ENCODE peak calls at places on chromosomes 2 and 18, in five cellular contexts. Q is NCI-H1092 treated with DMSO at 0.1 percent for 48 hours, G is RWPE1, E is neural progenitor cell, W is glutamatergic neuron. K is an unnamed sample.

GRCh38 chr2:160028431-160029269 is 33.8 kb downstream of the PLA2R1 start:
- DNase-seq in Q (no peak), W (no peak), E (no peak), G (no peak), K (no peak)

GRCh38 chr2:150282821-150283309 is 204.6 kb downstream of the RND3 start:
- DNase-seq in Q (no peak), G (no peak), W (no peak), E (no peak), K (no peak)

GRCh38 chr2:43758738-43759137 is 15.1 kb upstream of the DYNC2LI1 start:
- DNase-seq in E (no peak), G (no peak), Q (no peak), W (no peak), K (no peak)

GRCh38 chr18:8870528-8870927 is 165.2 kb downstream of the MTCL1 start:
- DNase-seq in G (peak; percentile 25), W (no peak), Q (no peak), E (no peak), K (no peak)

GRCh38 chr2:96163768-96164429 is 18.7 kb upstream of the DUSP2 start:
- DNase-seq in W (no peak), Q (no peak), E (no peak), G (no peak), K (peak; percentile 60)

GRCh38 chr2:196607073-196607472 is 32.4 kb upstream of the CCDC150 start:
- DNase-seq in W (no peak), G (no peak), Q (peak; percentile 59), E (no peak), K (no peak)

GRCh38 chr2:142582317-142582716 is 295.1 kb upstream of the KYNU start:
- DNase-seq in W (no peak), G (no peak), Q (no peak), E (no peak), K (no peak)

GRCh38 chr2:227623225-227623624 is 5.9 kb downstream of the SCYGR4 start:
- DNase-seq in G (peak; percentile 13), E (no peak), Q (no peak), W (no peak), K (no peak)

GRCh38 chr2:207823865-207824264 is 54.2 kb upstream of the FZD5 start:
- DNase-seq in E (no peak), G (no peak), W (no peak), Q (no peak), K (no peak)

GRCh38 chr2:179263460-179264237 is 983 bp downstream of the SESTD1 start:
- DNase-seq in G (no peak), E (peak; percentile 48), Q (peak; percentile 50), W (peak; percentile 73), K (no peak)

GRCh38 chr2:127659408-127660290 is 13.7 kb downstream of the GPR17 start:
- DNase-seq in E (no peak), G (no peak), W (peak; percentile 4), Q (no peak), K (no peak)

GRCh38 chr2:136394136-136395060 is 276.4 kb upstream of the CXCR4 start:
- DNase-seq in E (no peak), G (no peak), W (no peak), Q (no peak), K (no peak)

GRCh38 chr2:184560603-184561002 is 37.7 kb upstream of the ZNF804A start:
- DNase-seq in G (no peak), E (no peak), W (no peak), Q (no peak), K (no peak)

GRCh38 chr2:219060821-219061791 is at the start of gene IHH:
- DNase-seq in Q (no peak), G (no peak), W (peak; percentile 42), E (peak; percentile 58), K (no peak)

GRCh38 chr2:128413718-128414341 is 95.2 kb upstream of the HS6ST1 start:
- DNase-seq in W (no peak), E (no peak), Q (peak; percentile 4), G (no peak), K (no peak)

GRCh38 chr2:55989405-55989804 is 65.8 kb upstream of the EFEMP1 start:
- DNase-seq in G (no peak), Q (no peak), W (no peak), E (no peak), K (no peak)

GRCh38 chr2:110867078-110867477 is 134.7 kb downstream of the ACOXL start:
- DNase-seq in W (no peak), E (no peak), G (no peak), Q (no peak), K (no peak)

GRCh38 chr2:229089806-229090205 is 181.3 kb downstream of the PID1 start:
- DNase-seq in Q (no peak), E (no peak), W (no peak), G (no peak), K (no peak)

GRCh38 chr2:47007221-47007825 is 91.7 kb upstream of the MCFD2 start:
- DNase-seq in Q (peak; percentile 51), G (no peak), E (no peak), W (no peak), K (no peak)

GRCh38 chr18:9575558-9575957 is 38.8 kb downstream of the PPP4R1 start:
- DNase-seq in E (peak; percentile 73), G (peak; percentile 72), Q (peak; percentile 18), W (peak; percentile 56), K (no peak)

GRCh38 chr2:240390091-240391073 is 45.1 kb upstream of the GPC1 start:
- DNase-seq in W (peak; percentile 50), Q (no peak), E (no peak), G (no peak), K (no peak)

GRCh38 chr2:206328979-206329378 is 54.5 kb downstream of the ZDBF2 start:
- DNase-seq in Q (no peak), G (no peak), W (no peak), E (peak; percentile 29), K (no peak)

GRCh38 chr2:72915907-72916742 is 1.2 kb upstream of the EMX1 start:
- DNase-seq in G (peak; percentile 55), W (peak; percentile 75), E (peak; percentile 94), Q (no peak), K (peak; percentile 29)

GRCh38 chr2:197140045-197140444 is 170.5 kb downstream of the ANKRD44 start:
- DNase-seq in E (no peak), G (no peak), Q (no peak), W (no peak), K (no peak)

GRCh38 chr2:75632091-75632704 is 14.4 kb upstream of the MRPL19 start:
- DNase-seq in E (no peak), W (no peak), Q (no peak), G (no peak), K (no peak)

GRCh38 chr18:21330122-21330701 is 88.2 kb downstream of the GREB1L start:
- DNase-seq in Q (no peak), W (no peak), G (peak; percentile 25), E (peak; percentile 43), K (no peak)

GRCh38 chr2:101114815-101115214 is 36.4 kb downstream of the TBC1D8 start:
- DNase-seq in W (no peak), Q (no peak), G (no peak), E (no peak), K (no peak)

GRCh38 chr2:96140941-96141623 is 2.8 kb upstream of the ASTL start:
- DNase-seq in Q (no peak), E (no peak), G (no peak), W (peak; percentile 2), K (no peak)

GRCh38 chr2:233387667-233388528 is 33.6 kb downstream of the DGKD start:
- DNase-seq in Q (peak; percentile 62), G (no peak), W (no peak), E (no peak), K (no peak)

GRCh38 chr2:18910843-18911242 is 321.5 kb upstream of the NT5C1B start:
- DNase-seq in W (no peak), G (peak; percentile 85), Q (no peak), E (no peak), K (no peak)

GRCh38 chr2:216758431-216759155 is 63.2 kb upstream of the IGFBP5 start:
- DNase-seq in W (no peak), G (no peak), Q (peak; percentile 14), E (peak; percentile 21), K (no peak)

GRCh38 chr18:42649636-42650035 is 465.8 kb downstream of the RIT2 start:
- DNase-seq in E (no peak), Q (no peak), W (no peak), G (no peak), K (no peak)

GRCh38 chr18:47754311-47755101 is 176.0 kb downstream of the SMAD2 start:
- DNase-seq in W (peak; percentile 90), G (no peak), Q (peak; percentile 51), E (peak; percentile 83), K (peak; percentile 21)

K was measured in T-cell.